ENCODE peak calls at places on chromosome 22, in five cellular contexts. K is body of pancreas, A is choroid plexus epithelial cell, J is tibial nerve, N is DND-41. S is an unnamed sample.

GRCh38 chr22:30606455-30607299 is at the start of gene TCN2:
- DNase-seq in A (peak; percentile 90), N (no peak), J (peak; percentile 64), K (peak; percentile 78), S (peak; percentile 86)

GRCh38 chr22:39908737-39909136 is 7.9 kb downstream of the GRAP2 start:
- DNase-seq in N (no peak), K (no peak), A (peak; percentile 13), J (no peak), S (no peak)

GRCh38 chr22:40525250-40525884 is 111.2 kb downstream of the MRTFA start:
- DNase-seq in N (peak; percentile 73), J (peak; percentile 51), K (peak; percentile 43), A (peak; percentile 73), S (peak; percentile 67)

GRCh38 chr22:29044657-29045176 is 16.9 kb downstream of the C22orf31 start:
- DNase-seq in K (no peak), J (no peak), N (no peak), A (peak; percentile 81), S (peak; percentile 76)

GRCh38 chr22:28808716-28809355 is 8.5 kb upstream of the XBP1 start:
- DNase-seq in N (peak; percentile 11), K (no peak), J (no peak), A (no peak), S (no peak)

GRCh38 chr22:17748555-17749353 is 25.5 kb downstream of the BID start:
- DNase-seq in K (no peak), J (no peak), N (no peak), A (no peak), S (peak; percentile 24)

GRCh38 chr22:35638408-35638807 is 9.8 kb upstream of the APOL6 start:
- DNase-seq in N (no peak), K (peak; percentile 46), J (peak; percentile 72), A (peak; percentile 24), S (peak; percentile 94)

GRCh38 chr22:30182365-30182764 is 64.2 kb downstream of the LIF start:
- DNase-seq in A (no peak), K (no peak), N (no peak), J (no peak), S (no peak)

GRCh38 chr22:25845985-25846745 is 104.2 kb downstream of the MYO18B start:
- DNase-seq in N (no peak), A (no peak), J (no peak), K (no peak), S (no peak)

GRCh38 chr22:27732391-27732790 is 69.2 kb downstream of the MN1 start:
- DNase-seq in J (no peak), A (no peak), N (no peak), K (no peak), S (no peak)

GRCh38 chr22:28994522-28994921 is 67.1 kb downstream of the C22orf31 start:
- DNase-seq in J (no peak), K (no peak), N (no peak), A (no peak), S (no peak)

GRCh38 chr22:50579752-50580151 is 1.5 kb upstream of the CPT1B start:
- DNase-seq in K (no peak), A (no peak), N (no peak), J (no peak), S (no peak)

GRCh38 chr22:47112994-47113879 is 350.8 kb downstream of the TBC1D22A start:
- DNase-seq in A (no peak), K (no peak), N (no peak), J (no peak), S (no peak)

GRCh38 chr22:42114721-42115120 is 15.9 kb downstream of the CYP2D6 start:
- DNase-seq in J (no peak), A (peak; percentile 39), K (peak; percentile 31), N (no peak), S (peak; percentile 46)
- TF ChIP-seq CTCF in J (no peak), A (peak; percentile 55), K (peak; percentile 31), N (no peak), S (peak; percentile 57)

GRCh38 chr22:44728761-44729261 is 23.6 kb upstream of the ARHGAP8 start:
- DNase-seq in N (no peak), A (no peak), J (peak; percentile 17), K (no peak), S (no peak)
- H3K4me3 ChIP-seq in N (no peak overlapping the region), A (no peak overlapping the region), J (no peak overlapping the region), K (no peak overlapping the region), S (no peak overlapping the region)

DNA sequence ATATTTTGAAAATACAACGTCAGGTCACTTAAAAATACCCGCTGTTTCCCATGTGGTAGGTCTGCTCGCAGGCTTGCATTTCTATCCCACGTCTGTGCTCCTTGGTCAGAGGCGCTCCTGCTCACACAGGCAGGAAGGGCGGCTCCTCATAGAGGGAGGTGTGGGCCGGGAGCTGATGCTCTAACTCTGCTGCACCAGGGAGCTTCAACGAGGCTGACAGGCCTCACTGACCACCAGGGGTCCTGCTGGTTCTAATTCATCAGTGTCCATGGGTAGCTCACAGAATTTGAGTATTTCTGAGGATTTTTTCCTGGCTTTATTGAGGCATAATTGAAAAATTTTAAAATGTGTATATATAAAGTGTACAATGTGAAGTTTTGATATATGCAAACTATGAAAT is 68.5 kb downstream of the PIWIL3 start:
- DNase-seq in K (no peak), N (no peak), A (peak; percentile 61), J (no peak), S (no peak)
- TF ChIP-seq CTCF in K (no peak), N (no peak), A (peak; percentile 72), J (no peak), S (peak; percentile 49)

GRCh38 chr22:31789803-31790202 is 36.0 kb downstream of the DEPDC5 start:
- DNase-seq in K (no peak), N (no peak), J (no peak), A (no peak), S (no peak)
- H3K4me3 ChIP-seq in K (no peak overlapping the region), N (no peak overlapping the region), J (no peak overlapping the region), A (no peak overlapping the region), S (no peak overlapping the region)

GRCh38 chr22:19634206-19634536 is 80.1 kb upstream of the SEPTIN5 start:
- DNase-seq in J (no peak), K (no peak), N (no peak), A (no peak), S (no peak)

GRCh38 chr22:19629720-19630419 is 84.4 kb upstream of the SEPTIN5 start:
- DNase-seq in N (peak; percentile 85), A (peak; percentile 88), J (peak; percentile 81), K (peak; percentile 78), S (peak; percentile 77)

GRCh38 chr22:19632671-19633148 is 81.6 kb upstream of the SEPTIN5 start:
- DNase-seq in K (no peak), N (no peak), A (no peak), J (no peak), S (no peak)

GRCh38 chr22:19630614-19631013 is 83.7 kb upstream of the SEPTIN5 start:
- DNase-seq in J (no peak), N (no peak), A (no peak), K (no peak), S (no peak)

DNA sequence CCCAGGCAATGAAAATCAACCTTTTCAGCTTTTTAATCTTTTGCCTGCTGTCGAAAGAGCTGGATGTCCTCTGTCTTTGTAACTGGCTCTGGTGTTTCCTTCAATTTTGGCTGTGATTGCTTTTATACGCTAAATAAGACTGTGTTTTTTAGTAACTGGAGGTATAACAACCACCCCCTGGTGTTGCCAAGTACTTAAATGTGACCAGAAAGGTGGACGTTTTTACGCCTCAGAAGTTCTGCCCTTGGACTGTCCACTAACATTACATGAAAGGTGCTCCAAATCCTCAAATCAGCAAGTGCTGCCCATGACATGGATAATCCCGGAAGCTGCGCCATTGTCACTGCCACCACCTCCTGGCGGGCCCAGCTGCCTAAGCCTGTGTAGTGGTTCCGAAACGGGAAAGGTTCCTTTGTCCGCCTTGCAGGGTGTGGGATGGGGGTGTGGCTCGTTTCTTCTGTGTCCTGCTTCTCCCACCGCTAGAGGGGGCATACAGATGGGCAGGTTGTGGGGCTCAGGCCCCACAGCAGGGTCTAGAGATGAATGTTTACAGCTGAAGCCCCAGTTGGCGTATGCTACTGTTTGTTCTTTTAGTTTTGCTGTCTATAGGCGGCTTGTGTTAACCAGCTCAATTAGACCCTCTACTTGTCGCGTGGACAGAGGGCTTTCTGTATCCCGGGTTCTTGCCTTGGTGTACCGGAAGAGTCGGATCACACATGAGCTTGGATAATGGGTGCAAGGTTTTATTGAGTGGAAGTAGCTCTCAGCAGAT is 82.2 kb upstream of the SEPTIN5 start:
- DNase-seq in K (no peak), N (peak; percentile 41), A (peak; percentile 48), J (no peak), S (peak; percentile 22)
- TF ChIP-seq CTCF in K (no peak), N (peak; percentile 50), A (peak; percentile 75), J (no peak), S (peak; percentile 62)

GRCh38 chr22:42768385-42769035 is 47.8 kb upstream of the A4GALT start:
- DNase-seq in A (no peak), J (no peak), N (no peak), K (no peak), S (no peak)

GRCh38 chr22:42769238-42769573 is 48.5 kb upstream of the A4GALT start:
- DNase-seq in A (no peak), N (no peak), K (no peak), J (no peak), S (no peak)

GRCh38 chr22:42770448-42770726 is 49.7 kb upstream of the A4GALT start:
- DNase-seq in A (no peak), N (no peak), J (no peak), K (no peak), S (no peak)

GRCh38 chr22:42770941-42771647 is 50.4 kb upstream of the A4GALT start:
- DNase-seq in J (no peak), K (no peak), N (no peak), A (no peak), S (no peak)

GRCh38 chr22:42769574-42770447 is 49.1 kb upstream of the A4GALT start:
- DNase-seq in J (peak; percentile 57), N (no peak), K (peak; percentile 86), A (peak; percentile 89), S (peak; percentile 95)
- H3K4me3 ChIP-seq in J (no peak overlapping the region), N (no peak overlapping the region), K (no peak overlapping the region), A (peak overlapping the region; percentile 31), S (peak overlapping the region; percentile 30)

GRCh38 chr22:32644252-32645100 is 157.0 kb upstream of the TIMP3 start:
- DNase-seq in K (peak; percentile 56), J (no peak), A (peak; percentile 78), N (peak; percentile 73), S (peak; percentile 89)
- TF ChIP-seq CTCF in K (no peak), J (no peak), A (peak; percentile 7), N (no peak), S (no peak)

GRCh38 chr22:45688606-45689080 is 17.0 kb downstream of the ATXN10 start:
- DNase-seq in J (no peak), N (no peak), K (peak; percentile 43), A (peak; percentile 93), S (peak; percentile 94)

GRCh38 chr22:45686842-45687241 is 15.2 kb downstream of the ATXN10 start:
- DNase-seq in A (no peak), J (no peak), K (no peak), N (no peak), S (no peak)

GRCh38 chr22:45689195-45689594 is 17.6 kb downstream of the ATXN10 start:
- DNase-seq in K (no peak), N (no peak), J (no peak), A (no peak), S (no peak)

GRCh38 chr22:45692549-45692948 is 20.9 kb downstream of the ATXN10 start:
- DNase-seq in A (peak; percentile 58), J (no peak), K (no peak), N (no peak), S (peak; percentile 47)

DNA sequence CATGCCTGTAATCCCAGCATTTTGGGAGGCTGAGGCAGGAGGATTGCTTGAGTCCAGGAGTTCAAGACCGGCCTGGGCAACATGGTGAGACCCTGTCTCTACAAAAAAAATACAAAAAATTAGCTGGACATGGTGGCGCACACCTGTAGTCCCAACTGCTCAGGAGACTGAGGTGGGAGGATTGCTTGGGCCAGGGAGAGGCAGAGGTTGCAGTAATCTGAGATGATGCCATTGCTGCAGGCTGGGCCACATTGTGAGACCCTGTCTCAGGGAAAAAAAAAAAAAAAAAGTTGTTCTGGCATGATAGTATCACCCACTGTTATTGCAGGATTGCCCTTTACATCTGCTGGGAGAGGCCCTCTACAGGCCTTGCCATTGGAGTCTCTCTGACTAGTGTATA is 18.4 kb downstream of the ATXN10 start:
- DNase-seq in N (no peak), A (no peak), K (no peak), J (no peak), S (no peak)
- H3K4me3 ChIP-seq in N (no peak overlapping the region), A (no peak overlapping the region), K (no peak overlapping the region), J (no peak overlapping the region), S (no peak overlapping the region)